ENCODE peak calls at places on chromosomes 11 and 22, in five cellular contexts. One of them, this sample, is unnamed.

GRCh38 chr22:17974703-17975372 is 49.5 kb downstream of the MICAL3 start:
- DNase-seq in HepG2: no peak
- DNase-seq in GM12878: peak
- DNase-seq in NT2/D1: no peak
- DNase-seq in H1: no peak
- DNase-seq in this sample: no peak

GRCh38 chr22:44200855-44201550 is 20.3 kb downstream of the PARVG start:
- DNase-seq in GM12878: no peak
- DNase-seq in NT2/D1: no peak
- DNase-seq in HepG2: no peak
- DNase-seq in H1: no peak
- DNase-seq in this sample: no peak

GRCh38 chr11:65776196-65776595 is 4.6 kb downstream of the AP5B1 start:
- DNase-seq in NT2/D1: no peak
- DNase-seq in GM12878: no peak
- DNase-seq in HepG2: peak
- DNase-seq in H1: no peak
- DNase-seq in this sample: no peak

GRCh38 chr22:38724926-38725571 is 19.3 kb downstream of the GTPBP1 start:
- DNase-seq in HepG2: peak
- DNase-seq in GM12878: no peak
- DNase-seq in NT2/D1: no peak
- DNase-seq in H1: no peak
- DNase-seq in this sample: peak

GRCh38 chr11:122044086-122044485 is 71.9 kb downstream of the BLID start:
- DNase-seq in HepG2: no peak
- DNase-seq in GM12878: no peak
- DNase-seq in H1: no peak
- DNase-seq in NT2/D1: no peak
- DNase-seq in this sample: no peak

GRCh38 chr22:28783786-28784671 is 11.5 kb downstream of the CCDC117 start:
- DNase-seq in GM12878: no peak
- DNase-seq in HepG2: peak
- DNase-seq in NT2/D1: no peak
- DNase-seq in H1: no peak
- DNase-seq in this sample: no peak

GRCh38 chr22:46675479-46675878 is 55.3 kb downstream of the GRAMD4 start:
- DNase-seq in H1: no peak
- DNase-seq in GM12878: no peak
- DNase-seq in NT2/D1: no peak
- DNase-seq in HepG2: no peak
- DNase-seq in this sample: no peak

GRCh38 chr22:27867114-27867957 is 51.7 kb downstream of the PITPNB start:
- DNase-seq in GM12878: no peak
- DNase-seq in H1: no peak
- DNase-seq in NT2/D1: no peak
- DNase-seq in HepG2: no peak
- DNase-seq in this sample: no peak

GRCh38 chr22:46058591-46059519 is 81.9 kb upstream of the WNT7B start:
- DNase-seq in HepG2: no peak
- DNase-seq in NT2/D1: no peak
- DNase-seq in H1: no peak
- DNase-seq in GM12878: no peak
- DNase-seq in this sample: no peak

GRCh38 chr11:86978756-86979608 is 23.8 kb upstream of the FZD4 start:
- DNase-seq in H1: no peak
- DNase-seq in NT2/D1: no peak
- DNase-seq in HepG2: no peak
- DNase-seq in GM12878: no peak
- DNase-seq in this sample: no peak

GRCh38 chr22:42346722-42347121 is 76.3 kb upstream of the TCF20 start:
- DNase-seq in NT2/D1: no peak
- DNase-seq in H1: no peak
- DNase-seq in HepG2: no peak
- DNase-seq in GM12878: no peak
- DNase-seq in this sample: no peak
- TF ChIP-seq SUZ12 in NT2/D1: no peak
- TF ChIP-seq SUZ12 in H1: no peak
- TF ChIP-seq SUZ12 in HepG2: no peak
- TF ChIP-seq SUZ12 in GM12878: no peak
- TF ChIP-seq SUZ12 in this sample: no peak

DNA sequence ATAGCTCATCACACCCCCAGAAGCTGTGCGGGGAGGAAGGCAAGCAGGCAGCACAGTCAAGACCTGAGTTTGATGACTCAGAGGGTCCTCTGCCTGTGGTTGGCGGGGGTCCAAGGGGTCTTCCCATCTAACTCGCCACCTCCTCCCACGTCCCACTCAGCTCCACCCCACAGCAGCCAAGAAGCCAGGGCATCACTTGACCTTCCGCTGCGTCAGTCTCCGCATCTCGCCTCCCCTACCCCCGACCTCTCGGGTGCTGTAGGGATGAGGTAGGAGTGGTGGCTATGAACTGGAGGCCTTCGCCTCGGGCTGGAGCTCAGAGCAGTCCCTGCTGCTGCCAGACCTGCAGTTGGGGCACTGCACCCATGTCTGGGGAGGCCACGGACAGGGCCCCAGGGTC is 90.6 kb downstream of the CDKN1C start:
- DNase-seq in NT2/D1: no peak
- DNase-seq in H1: no peak
- DNase-seq in HepG2: no peak
- DNase-seq in GM12878: no peak
- DNase-seq in this sample: no peak
- TF ChIP-seq SUZ12 in NT2/D1: no peak
- TF ChIP-seq SUZ12 in H1: no peak
- TF ChIP-seq SUZ12 in HepG2: no peak
- TF ChIP-seq SUZ12 in GM12878: no peak
- TF ChIP-seq SUZ12 in this sample: no peak

DNA sequence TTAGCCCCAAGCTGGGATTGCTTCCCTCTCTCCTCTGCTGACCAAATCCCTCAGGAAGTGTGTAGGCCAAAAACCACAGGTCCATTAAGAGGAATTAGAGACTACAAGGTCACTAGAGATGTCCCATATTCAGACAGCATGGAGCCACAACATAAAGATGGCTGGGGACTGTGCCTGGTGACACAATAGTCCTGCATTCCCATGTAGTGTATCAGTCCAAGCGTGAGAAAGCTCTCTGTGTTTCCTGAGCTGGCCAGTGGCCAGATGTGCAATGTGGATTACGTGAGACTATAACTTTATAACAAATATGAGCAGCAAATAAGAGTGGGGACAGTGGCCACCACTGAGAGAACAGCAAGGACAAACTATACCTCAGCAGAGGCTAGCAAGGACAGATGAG is 7.6 kb upstream of the MS4A10 start:
- DNase-seq in H1: no peak
- DNase-seq in GM12878: no peak
- DNase-seq in NT2/D1: no peak
- DNase-seq in HepG2: peak
- DNase-seq in this sample: no peak
- TF ChIP-seq SUZ12 in H1: no peak
- TF ChIP-seq SUZ12 in GM12878: no peak
- TF ChIP-seq SUZ12 in NT2/D1: no peak
- TF ChIP-seq SUZ12 in HepG2: no peak
- TF ChIP-seq SUZ12 in this sample: no peak

GRCh38 chr11:2202900-2203439 is 31.4 kb upstream of the TH start:
- DNase-seq in HepG2: no peak
- DNase-seq in GM12878: no peak
- DNase-seq in NT2/D1: no peak
- DNase-seq in H1: no peak
- DNase-seq in this sample: no peak

GRCh38 chr11:2203440-2204259 is 32.0 kb upstream of the TH start:
- DNase-seq in GM12878: no peak
- DNase-seq in NT2/D1: no peak
- DNase-seq in H1: no peak
- DNase-seq in HepG2: peak
- DNase-seq in this sample: no peak

GRCh38 chr11:2206291-2206690 is 34.7 kb upstream of the TH start:
- DNase-seq in GM12878: no peak
- DNase-seq in HepG2: no peak
- DNase-seq in NT2/D1: no peak
- DNase-seq in H1: peak
- DNase-seq in this sample: no peak

GRCh38 chr11:2205214-2205770 is 33.7 kb upstream of the TH start:
- DNase-seq in GM12878: no peak
- DNase-seq in NT2/D1: no peak
- DNase-seq in H1: peak
- DNase-seq in HepG2: no peak
- DNase-seq in this sample: no peak

DNA sequence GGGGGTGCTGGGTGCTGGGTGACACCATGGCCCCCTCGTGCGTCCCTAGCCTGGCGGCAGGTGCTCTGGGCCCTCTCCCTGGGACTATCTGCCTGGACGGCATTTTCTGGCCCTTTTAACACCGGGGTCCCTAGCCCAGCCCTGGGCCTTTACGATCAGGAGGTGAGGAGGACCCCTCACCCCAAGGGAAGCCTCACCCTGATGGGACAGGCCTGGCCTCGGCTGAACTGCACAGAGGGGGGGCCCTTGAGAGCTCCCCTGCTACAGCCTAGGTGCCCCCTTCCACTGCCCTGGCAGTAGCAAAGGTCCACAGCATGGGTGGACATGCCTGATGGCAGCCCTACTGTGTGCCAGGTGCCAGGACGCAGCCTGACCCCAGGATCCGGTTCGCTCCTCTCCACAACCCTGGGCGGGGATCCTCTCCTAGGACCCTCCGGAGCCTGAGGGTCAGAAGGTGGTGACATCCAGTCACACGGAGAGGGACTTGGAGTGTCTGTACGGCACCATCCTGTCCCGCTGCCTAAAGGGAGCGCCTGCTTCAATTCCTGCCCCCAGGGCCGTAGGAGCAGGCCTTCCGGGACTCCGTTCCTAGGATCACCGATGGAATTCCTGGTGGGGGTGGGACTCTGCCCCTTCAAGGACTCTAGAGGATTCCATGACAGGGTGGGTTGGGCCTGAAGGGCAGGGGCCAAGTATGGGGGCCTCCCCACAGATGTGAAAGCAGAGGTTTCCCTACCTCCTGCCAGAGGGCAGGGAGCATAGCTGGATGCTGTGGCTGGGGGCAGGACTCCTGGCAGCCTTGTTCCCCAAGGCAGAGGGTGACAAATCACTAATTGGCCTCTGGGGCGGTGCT is 33.0 kb upstream of the TH start:
- DNase-seq in GM12878: no peak
- DNase-seq in NT2/D1: no peak
- DNase-seq in H1: peak
- DNase-seq in HepG2: peak
- DNase-seq in this sample: no peak
- TF ChIP-seq SUZ12 in GM12878: no peak
- TF ChIP-seq SUZ12 in NT2/D1: no peak
- TF ChIP-seq SUZ12 in H1: no peak
- TF ChIP-seq SUZ12 in HepG2: no peak
- TF ChIP-seq SUZ12 in this sample: no peak

GRCh38 chr11:61679301-61679700 is 890 bp upstream of the DAGLA start:
- DNase-seq in H1: no peak
- DNase-seq in HepG2: no peak
- DNase-seq in GM12878: no peak
- DNase-seq in NT2/D1: no peak
- DNase-seq in this sample: no peak
- TF ChIP-seq SUZ12 in H1: no peak
- TF ChIP-seq SUZ12 in HepG2: no peak
- TF ChIP-seq SUZ12 in GM12878: no peak
- TF ChIP-seq SUZ12 in NT2/D1: no peak
- TF ChIP-seq SUZ12 in this sample: no peak

GRCh38 chr11:72784662-72785061 is 9.2 kb downstream of the STARD10 start:
- DNase-seq in HepG2: no peak
- DNase-seq in NT2/D1: no peak
- DNase-seq in GM12878: no peak
- DNase-seq in H1: no peak
- DNase-seq in this sample: no peak
- TF ChIP-seq SUZ12 in HepG2: no peak
- TF ChIP-seq SUZ12 in NT2/D1: no peak
- TF ChIP-seq SUZ12 in GM12878: no peak
- TF ChIP-seq SUZ12 in H1: no peak
- TF ChIP-seq SUZ12 in this sample: no peak

GRCh38 chr11:69297926-69298777 is 4.2 kb downstream of the MYEOV start:
- DNase-seq in GM12878: peak
- DNase-seq in NT2/D1: no peak
- DNase-seq in HepG2: peak
- DNase-seq in H1: no peak
- DNase-seq in this sample: no peak
- TF ChIP-seq SUZ12 in GM12878: no peak
- TF ChIP-seq SUZ12 in NT2/D1: no peak
- TF ChIP-seq SUZ12 in HepG2: no peak
- TF ChIP-seq SUZ12 in H1: no peak
- TF ChIP-seq SUZ12 in this sample: no peak

GRCh38 chr22:42967933-42968332 is 47.0 kb downstream of the PACSIN2 start:
- DNase-seq in NT2/D1: no peak
- DNase-seq in H1: no peak
- DNase-seq in HepG2: no peak
- DNase-seq in GM12878: no peak
- DNase-seq in this sample: no peak
- TF ChIP-seq SUZ12 in NT2/D1: no peak
- TF ChIP-seq SUZ12 in H1: no peak
- TF ChIP-seq SUZ12 in HepG2: no peak
- TF ChIP-seq SUZ12 in GM12878: no peak
- TF ChIP-seq SUZ12 in this sample: no peak

GRCh38 chr22:30481711-30482110 is 9.9 kb upstream of the SEC14L3 start:
- DNase-seq in NT2/D1: no peak
- DNase-seq in GM12878: no peak
- DNase-seq in HepG2: no peak
- DNase-seq in H1: no peak
- DNase-seq in this sample: no peak
- TF ChIP-seq SUZ12 in NT2/D1: no peak
- TF ChIP-seq SUZ12 in GM12878: no peak
- TF ChIP-seq SUZ12 in HepG2: no peak
- TF ChIP-seq SUZ12 in H1: no peak
- TF ChIP-seq SUZ12 in this sample: no peak